ENCODE peak calls at places on chromosomes 16 and 17, in eight cellular contexts. X is CD8-positive, alpha-beta memory T cell; L is colonic mucosa; C is cardiac muscle cell; I is fibroblast of mammary gland; B is cardiac fibroblast; S is lower leg skin; Y is K562. O is an unnamed sample.

GRCh38 chr17:39903158-39903884 is 15.1 kb downstream of the GSDMB start:
- DNase-seq in X (no peak), L (no peak), C (no peak), I (peak), B (peak), S (no peak), Y (peak), O (no peak)

GRCh38 chr17:41648411-41649195 is 24.2 kb upstream of the KRT17 start:
- DNase-seq in X (peak), L (peak), C (peak), I (peak), B (peak), S (peak), Y (peak), O (peak)

GRCh38 chr16:814974-815373 is 14.4 kb upstream of the GNG13 start:
- DNase-seq in X (no peak), L (no peak), C (no peak), I (peak), B (peak), S (no peak), Y (no peak), O (no peak)

GRCh38 chr17:10792156-10792555 is 11.7 kb downstream of the TMEM238L start:
- DNase-seq in X (no peak), L (no peak), C (no peak), I (no peak), B (no peak), S (peak), Y (no peak), O (no peak)

GRCh38 chr17:71176928-71177443 is 943.8 kb upstream of the SOX9 start:
- DNase-seq in X (no peak), L (no peak), C (no peak), I (no peak), B (no peak), S (no peak), Y (no peak), O (no peak)

GRCh38 chr16:87407511-87408112 is 15.5 kb downstream of the MAP1LC3B start:
- DNase-seq in X (no peak), L (no peak), C (no peak), I (peak), B (peak), S (peak), Y (no peak), O (no peak)

GRCh38 chr17:66971249-66971648 is 6.7 kb downstream of the CACNG4 start:
- DNase-seq in X (no peak), L (no peak), C (no peak), I (no peak), B (no peak), S (no peak), Y (no peak), O (no peak)

GRCh38 chr16:84922351-84923135 is 88.8 kb downstream of the ZDHHC7 start:
- DNase-seq in X (no peak), L (peak), C (peak), I (no peak), B (peak), S (no peak), Y (no peak), O (no peak)

GRCh38 chr16:66223176-66223780 is 143.2 kb upstream of the CDH5 start:
- DNase-seq in X (no peak), L (no peak), C (no peak), I (peak), B (peak), S (no peak), Y (no peak), O (no peak)

GRCh38 chr16:74064120-74064735 is 232.4 kb upstream of the PSMD7 start:
- DNase-seq in X (no peak), L (no peak), C (no peak), I (peak), B (no peak), S (no peak), Y (no peak), O (no peak)

GRCh38 chr16:31010539-31010938 is at the start of gene STX1B:
- DNase-seq in X (peak), L (no peak), C (peak), I (no peak), B (no peak), S (no peak), Y (peak), O (no peak)

GRCh38 chr16:17370233-17371013 is 100.3 kb downstream of the XYLT1 start:
- DNase-seq in X (no peak), L (no peak), C (no peak), I (peak), B (peak), S (no peak), Y (no peak), O (no peak)

GRCh38 chr17:43691317-43691693 is 29.6 kb upstream of the MEOX1 start:
- DNase-seq in X (no peak), L (no peak), C (no peak), I (no peak), B (no peak), S (no peak), Y (no peak), O (no peak)

GRCh38 chr16:70638814-70639792 is 7.3 kb upstream of the IL34 start:
- DNase-seq in X (no peak), L (no peak), C (no peak), I (peak), B (peak), S (no peak), Y (no peak), O (no peak)

GRCh38 chr17:82382933-82383255 is 11.3 kb downstream of the UTS2R start:
- DNase-seq in X (no peak), L (no peak), C (no peak), I (no peak), B (no peak), S (no peak), Y (no peak), O (no peak)

GRCh38 chr17:82384730-82385429 is 13.3 kb downstream of the UTS2R start:
- DNase-seq in X (no peak), L (no peak), C (no peak), I (peak), B (peak), S (no peak), Y (peak), O (no peak)

GRCh38 chr17:82385559-82386255 is 14.1 kb downstream of the UTS2R start:
- DNase-seq in X (no peak), L (no peak), C (no peak), I (no peak), B (no peak), S (no peak), Y (no peak), O (no peak)

GRCh38 chr17:82384051-82384729 is 12.6 kb downstream of the UTS2R start:
- DNase-seq in X (no peak), L (no peak), C (no peak), I (no peak), B (no peak), S (no peak), Y (no peak), O (no peak)

DNA sequence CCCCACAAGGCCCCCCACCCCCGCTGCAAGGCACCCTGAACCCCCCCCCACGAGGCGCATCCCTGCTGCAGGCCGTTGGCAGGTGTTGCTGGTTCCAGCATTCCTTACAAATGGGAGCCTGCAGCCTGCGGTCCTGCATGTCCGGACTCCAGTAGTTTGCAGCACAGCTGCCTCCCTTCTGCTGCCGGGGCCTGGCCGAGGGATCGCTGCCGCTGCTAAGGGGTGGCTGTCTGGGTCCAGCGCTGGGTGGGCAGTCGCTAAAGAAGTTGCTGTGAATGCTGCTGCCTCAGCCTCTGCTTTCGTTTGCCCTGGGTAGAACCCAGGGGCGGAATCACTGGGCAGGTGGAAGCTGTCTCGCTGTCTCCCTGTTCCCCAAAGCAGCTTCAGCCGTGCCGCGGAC is 11.8 kb downstream of the UTS2R start:
- DNase-seq in X (no peak), L (no peak), C (no peak), I (no peak), B (no peak), S (no peak), Y (no peak), O (no peak)
- H3K4me3 ChIP-seq in X (no peak), L (no peak), C (no peak), I (no peak), B (no peak), S (no peak), Y (no peak), O (no peak)

DNA sequence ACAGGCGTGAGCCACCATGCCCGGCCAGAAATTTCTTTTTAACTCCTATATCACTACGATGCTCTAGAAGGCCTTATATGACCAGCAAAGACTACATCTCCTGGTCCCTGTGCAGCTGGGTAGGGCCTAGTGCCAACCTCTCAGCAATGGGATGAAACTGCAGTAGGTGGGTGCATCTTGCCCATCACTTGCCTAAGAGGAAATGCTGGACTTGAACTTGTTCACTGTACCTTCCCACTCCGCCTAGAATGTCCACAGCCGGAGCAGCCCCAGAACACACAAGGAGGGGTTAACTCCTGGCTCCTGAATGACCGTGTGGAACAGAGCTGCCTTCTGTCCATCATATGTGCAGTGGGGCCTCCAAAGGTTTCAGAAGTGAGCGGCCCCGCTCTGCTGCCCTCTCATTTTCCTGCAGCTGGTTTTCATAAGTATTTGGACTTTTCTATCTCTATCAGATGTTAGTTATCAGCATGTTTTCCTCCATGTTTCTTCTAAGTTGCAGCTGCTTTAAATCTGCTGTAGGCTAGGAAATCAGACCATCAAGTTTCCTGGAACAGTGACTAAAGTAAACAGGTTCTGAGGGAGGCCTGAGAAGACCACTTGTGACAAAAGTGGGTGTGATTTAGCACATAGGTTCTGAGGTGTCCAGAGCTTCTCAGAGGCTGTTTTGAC is 52.5 kb downstream of the WSB1 start:
- DNase-seq in X (no peak), L (no peak), C (no peak), I (no peak), B (no peak), S (no peak), Y (no peak), O (no peak)
- H3K4me3 ChIP-seq in X (no peak), L (no peak), C (no peak), I (no peak), B (no peak), S (no peak), Y (no peak), O (no peak)

GRCh38 chr16:23148513-23149266 is 562 bp downstream of the USP31 start:
- DNase-seq in X (peak), L (peak), C (peak), I (peak), B (peak), S (peak), Y (peak), O (no peak)

GRCh38 chr16:23146877-23147601 is 2.2 kb downstream of the USP31 start:
- DNase-seq in X (no peak), L (no peak), C (no peak), I (no peak), B (no peak), S (no peak), Y (no peak), O (no peak)

GRCh38 chr16:23149267-23149992 is at the start of gene USP31:
- DNase-seq in X (peak), L (peak), C (peak), I (peak), B (peak), S (peak), Y (peak), O (peak)

GRCh38 chr16:23148166-23148512 is 1.1 kb downstream of the USP31 start:
- DNase-seq in X (no peak), L (no peak), C (no peak), I (peak), B (peak), S (no peak), Y (no peak), O (no peak)

DNA sequence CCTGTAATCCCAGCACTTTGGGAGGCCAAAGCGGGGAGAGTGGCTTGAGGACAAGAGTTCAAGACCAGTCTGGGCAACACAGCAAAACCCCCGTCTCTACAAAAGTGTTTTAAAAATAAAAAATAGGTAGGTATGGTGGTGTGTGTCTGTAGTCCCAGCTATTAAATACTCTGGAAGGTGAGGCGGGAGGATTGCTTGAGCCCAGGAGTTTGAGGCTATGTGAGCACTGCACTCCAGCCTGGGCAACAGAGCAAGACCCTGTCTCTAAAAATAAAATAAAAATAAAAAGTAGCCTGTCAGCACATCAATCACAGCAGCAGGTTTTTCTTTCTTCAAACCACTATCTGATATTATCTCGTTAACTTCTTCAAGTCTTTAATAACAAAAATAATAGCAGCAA is 1.6 kb downstream of the USP31 start:
- DNase-seq in X (no peak), L (no peak), C (no peak), I (no peak), B (no peak), S (no peak), Y (no peak), O (no peak)
- H3K4me3 ChIP-seq in X (no peak), L (no peak), C (peak), I (peak), B (no peak), S (no peak), Y (no peak), O (no peak)

GRCh38 chr16:78002915-78003538 is 19.3 kb upstream of the CLEC3A start:
- DNase-seq in X (peak), L (peak), C (peak), I (peak), B (peak), S (peak), Y (peak), O (peak)

GRCh38 chr16:78007121-78007520 is 15.2 kb upstream of the CLEC3A start:
- DNase-seq in X (no peak), L (no peak), C (no peak), I (no peak), B (no peak), S (no peak), Y (no peak), O (no peak)

GRCh38 chr16:78005881-78006280 is 16.5 kb upstream of the CLEC3A start:
- DNase-seq in X (no peak), L (no peak), C (peak), I (peak), B (no peak), S (no peak), Y (peak), O (peak)

GRCh38 chr16:78004501-78004900 is 17.8 kb upstream of the CLEC3A start:
- DNase-seq in X (no peak), L (no peak), C (no peak), I (no peak), B (no peak), S (no peak), Y (no peak), O (no peak)
- H3K4me3 ChIP-seq in X (no peak), L (no peak), C (no peak), I (no peak), B (no peak), S (no peak), Y (no peak), O (no peak)

DNA sequence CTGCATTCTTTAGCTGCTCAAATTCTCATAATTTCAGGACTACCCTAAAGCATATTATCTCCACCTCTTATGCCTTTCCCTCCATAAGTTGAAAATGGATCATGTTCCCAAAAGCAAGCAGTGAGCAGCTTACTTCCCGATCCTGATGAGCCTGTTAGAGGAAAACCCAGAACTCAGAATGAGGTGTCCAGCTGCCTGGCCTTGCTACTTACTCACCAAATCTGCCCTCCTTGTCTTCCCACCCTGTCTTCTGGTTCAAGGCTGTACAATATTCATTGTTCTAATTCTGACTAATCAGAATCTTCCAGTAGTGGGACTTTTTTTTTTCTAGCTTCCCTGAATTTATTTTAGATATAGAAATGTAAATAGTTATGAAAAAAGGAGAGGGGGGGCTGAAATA is 10.8 kb downstream of the LYRM1 start:
- DNase-seq in X (no peak), L (no peak), C (no peak), I (peak), B (peak), S (no peak), Y (no peak), O (no peak)
- H3K4me3 ChIP-seq in X (no peak), L (no peak), C (no peak), I (no peak), B (no peak), S (no peak), Y (no peak), O (no peak)

GRCh38 chr16:11491524-11491923 is 95.2 kb downstream of the LITAF start:
- DNase-seq in X (no peak), L (peak), C (no peak), I (no peak), B (no peak), S (no peak), Y (no peak), O (no peak)

GRCh38 chr16:11484691-11485258 is 101.9 kb downstream of the LITAF start:
- DNase-seq in X (no peak), L (no peak), C (no peak), I (no peak), B (peak), S (no peak), Y (no peak), O (no peak)

GRCh38 chr16:11487289-11487688 is 99.4 kb downstream of the LITAF start:
- DNase-seq in X (no peak), L (no peak), C (no peak), I (no peak), B (no peak), S (no peak), Y (no peak), O (no peak)

GRCh38 chr16:11485676-11486075 is 101.0 kb downstream of the LITAF start:
- DNase-seq in X (no peak), L (no peak), C (no peak), I (no peak), B (no peak), S (no peak), Y (no peak), O (no peak)

DNA sequence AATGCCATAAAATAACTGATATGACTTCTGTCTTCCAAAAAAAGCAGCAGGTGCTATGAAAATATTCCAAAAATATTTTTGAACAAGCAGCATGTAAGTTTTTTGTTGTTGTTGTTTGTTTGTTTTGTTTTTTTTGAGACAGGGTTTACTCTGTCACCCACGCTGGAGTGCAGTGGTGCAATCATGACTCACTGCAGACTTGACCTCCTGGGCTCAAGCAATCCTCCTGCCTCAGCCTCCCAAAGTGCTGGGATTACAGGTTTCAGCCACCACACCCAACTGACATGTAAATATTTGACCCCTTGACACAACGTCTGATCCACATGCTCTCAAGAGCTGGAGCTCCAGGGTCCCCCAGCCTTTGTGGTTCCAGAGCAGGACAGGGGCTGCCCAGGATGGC is 98.4 kb downstream of the LITAF start:
- DNase-seq in X (no peak), L (no peak), C (no peak), I (no peak), B (no peak), S (no peak), Y (no peak), O (no peak)
- H3K4me3 ChIP-seq in X (no peak), L (no peak), C (no peak), I (no peak), B (no peak), S (no peak), Y (no peak), O (no peak)

O was measured in Jurkat, Clone E6-1.